ENCODE peak calls at places on chromosomes 4 and X, in six cellular contexts. F, Q, I, D, W and R are unnamed samples.

GRCh38 chr4:174999407-174999806 is 81.2 kb downstream of the ADAM29 start:
- DNase-seq in F (peak), W (no peak), D (no peak), Q (no peak), I (no peak), R (no peak)

GRCh38 chrX:145729635-145730034 is 88.0 kb upstream of the SLITRK2 start:
- DNase-seq in W (no peak), F (peak), I (no peak), D (no peak), Q (no peak), R (no peak)

GRCh38 chr4:95077864-95078263 is 320.1 kb downstream of the BMPR1B start:
- DNase-seq in W (no peak), D (no peak), Q (no peak), I (no peak), F (no peak), R (no peak)

GRCh38 chr4:68426516-68426915 is 20.7 kb upstream of the TMPRSS11E start:
- DNase-seq in D (no peak), I (no peak), Q (no peak), W (no peak), F (no peak), R (no peak)

GRCh38 chr4:114606240-114606639 is 7.6 kb downstream of the UGT8 start:
- DNase-seq in W (no peak), Q (peak), I (no peak), D (no peak), F (no peak), R (no peak)

GRCh38 chrX:134735015-134735414 is 76.7 kb upstream of the PLAC1 start:
- DNase-seq in Q (no peak), D (no peak), F (no peak), W (no peak), I (no peak), R (no peak)

GRCh38 chr4:177185579-177185978 is 124.1 kb upstream of the NEIL3 start:
- DNase-seq in F (no peak), D (no peak), Q (no peak), W (no peak), I (no peak), R (no peak)

GRCh38 chr4:124386163-124386562 is 326.4 kb downstream of the ANKRD50 start:
- DNase-seq in Q (no peak), I (no peak), F (no peak), D (no peak), W (no peak), R (no peak)

GRCh38 chrX:40099046-40099968 is 1.5 kb upstream of the BCOR start:
- DNase-seq in F (no peak), D (no peak), I (no peak), Q (peak), W (peak), R (no peak)

GRCh38 chrX:150566734-150567182 is 1.7 kb upstream of the MTM1 start:
- DNase-seq in I (no peak), Q (no peak), F (no peak), W (no peak), D (no peak), R (no peak)

GRCh38 chr4:25031077-25031606 is 396 bp upstream of the LGI2 start:
- DNase-seq in Q (peak), W (peak), D (no peak), I (no peak), F (no peak), R (no peak)

GRCh38 chrX:2781698-2782097 is 29.9 kb downstream of the XG start:
- DNase-seq in Q (no peak), D (no peak), F (no peak), W (no peak), I (no peak), R (no peak)

GRCh38 chr4:47368211-47368610 is 95.3 kb downstream of the COMMD8 start:
- DNase-seq in D (no peak), F (no peak), W (no peak), I (no peak), Q (no peak), R (no peak)

GRCh38 chr4:98298022-98298421 is 36.8 kb downstream of the RAP1GDS1 start:
- DNase-seq in D (no peak), W (no peak), Q (no peak), I (no peak), F (no peak), R (no peak)

GRCh38 chr4:127251423-127251822 is 381.3 kb upstream of the INTU start:
- DNase-seq in Q (no peak), W (no peak), I (no peak), F (peak), D (peak), R (no peak)

GRCh38 chrX:117973175-117974075 is 143.2 kb downstream of the KLHL13 start:
- DNase-seq in D (no peak), W (no peak), I (no peak), F (no peak), Q (peak), R (no peak)

GRCh38 chrX:44422631-44423030 is 79.2 kb upstream of the EFHC2 start:
- DNase-seq in W (no peak), D (no peak), I (no peak), Q (no peak), F (no peak), R (no peak)

GRCh38 chr4:32148120-32148666 is 1428.0 kb downstream of the PCDH7 start:
- DNase-seq in Q (no peak), D (no peak), I (no peak), F (no peak), W (no peak), R (no peak)

GRCh38 chr4:48748949-48749596 is 31.0 kb downstream of the FRYL start:
- DNase-seq in W (no peak), I (no peak), F (no peak), Q (no peak), D (no peak), R (no peak)

GRCh38 chrX:125203737-125204578 is 115.7 kb upstream of the TEX13C start:
- DNase-seq in I (peak), Q (peak), F (no peak), D (no peak), W (no peak), R (peak)

GRCh38 chrX:16778545-16778944 is 7.7 kb upstream of the TXLNG start:
- DNase-seq in F (no peak), W (no peak), Q (no peak), D (no peak), I (no peak), R (no peak)

GRCh38 chr4:108738307-108738706 is 24.5 kb downstream of the ETNPPL start:
- DNase-seq in F (peak), Q (no peak), W (no peak), I (no peak), D (no peak), R (no peak)

GRCh38 chrX:31353095-31353494 is 281.3 kb upstream of the FTHL17 start:
- DNase-seq in Q (no peak), D (peak), F (peak), W (no peak), I (no peak), R (no peak)

GRCh38 chr4:10053635-10054453 is 32.5 kb upstream of the SLC2A9 start:
- DNase-seq in I (no peak), W (no peak), F (no peak), D (no peak), Q (no peak), R (no peak)

GRCh38 chr4:165873298-165874071 is 448 bp downstream of the TLL1 start:
- DNase-seq in D (no peak), Q (peak), W (peak), I (no peak), F (peak), R (no peak)

GRCh38 chr4:177116161-177116560 is 193.5 kb upstream of the NEIL3 start:
- DNase-seq in Q (no peak), F (no peak), W (no peak), D (no peak), I (no peak), R (no peak)